ENCODE peak calls at places on chromosomes 16 and 17, in five cellular contexts. L is heart left ventricle, X is endothelial cell, O is HCT116, K is mammary epithelial cell. T is an unnamed sample.

GRCh38 chr17:19948100-19948943 is 29.3 kb downstream of the AKAP10 start:
- DNase-seq in K (no peak), L (no peak), X (peak), O (no peak), T (peak)

GRCh38 chr17:82315703-82316358 is 1.6 kb downstream of the CD7 start:
- DNase-seq in K (no peak), O (no peak), X (no peak), L (no peak), T (no peak)

GRCh38 chr16:74192281-74192680 is 104.3 kb upstream of the PSMD7 start:
- DNase-seq in K (no peak), X (no peak), L (no peak), O (no peak), T (no peak)

GRCh38 chr17:82097187-82097918 is 683 bp downstream of the FASN start:
- DNase-seq in K (peak), L (peak), X (peak), O (no peak), T (peak)

GRCh38 chr17:4715071-4715749 is 4.8 kb downstream of the ARRB2 start:
- DNase-seq in L (no peak), O (no peak), X (no peak), K (no peak), T (no peak)

GRCh38 chr17:73482674-73483293 is 161.5 kb downstream of the SDK2 start:
- DNase-seq in O (no peak), X (no peak), K (no peak), L (no peak), T (no peak)

GRCh38 chr17:80220709-80221215 is 535 bp downstream of the SLC26A11 start:
- DNase-seq in K (no peak), O (no peak), X (peak), L (no peak), T (peak)

GRCh38 chr17:2485543-2485942 is 26.1 kb downstream of the METTL16 start:
- DNase-seq in X (no peak), L (no peak), O (no peak), K (peak), T (no peak)

GRCh38 chr16:86809458-86809955 is 231.2 kb downstream of the FOXL1 start:
- DNase-seq in K (peak), L (no peak), O (no peak), X (no peak), T (no peak)

GRCh38 chr17:34308376-34308775 is 10.9 kb upstream of the CCL8 start:
- DNase-seq in O (no peak), L (no peak), X (no peak), K (no peak), T (no peak)

GRCh38 chr16:75043175-75043937 is 44.5 kb downstream of the ZNRF1 start:
- DNase-seq in K (no peak), X (no peak), L (no peak), O (no peak), T (peak)

GRCh38 chr16:83305092-83305491 is 502.7 kb upstream of the HSBP1 start:
- DNase-seq in X (no peak), K (peak), L (no peak), O (no peak), T (no peak)

GRCh38 chr17:71919181-71919580 is 201.6 kb upstream of the SOX9 start:
- DNase-seq in O (no peak), L (no peak), X (no peak), K (no peak), T (peak)

GRCh38 chr17:64418506-64419339 is 28.1 kb upstream of the PECAM1 start:
- DNase-seq in O (peak), L (no peak), X (no peak), K (peak), T (no peak)

GRCh38 chr16:79613009-79613408 is 12.5 kb upstream of the MAF start:
- DNase-seq in X (no peak), L (no peak), O (no peak), K (peak), T (no peak)

GRCh38 chr17:71325117-71325516 is 795.7 kb upstream of the SOX9 start:
- DNase-seq in O (no peak), K (no peak), X (no peak), L (no peak), T (no peak)

GRCh38 chr17:33299115-33299514 is 6.0 kb upstream of the ASIC2 start:
- DNase-seq in K (no peak), L (no peak), O (no peak), X (no peak), T (no peak)
- TF ChIP-seq CTCF in K (no peak), L (no peak), O (no peak), X (no peak), T (no peak)

GRCh38 chr17:44899074-44899782 is at the start of gene EFTUD2:
- DNase-seq in X (peak), K (peak), L (peak), O (peak), T (peak)

GRCh38 chr17:44900894-44901293 is 1.6 kb upstream of the EFTUD2 start:
- DNase-seq in O (no peak), L (no peak), X (no peak), K (peak), T (peak)

GRCh38 chr17:44902135-44902760 is 3.0 kb upstream of the EFTUD2 start:
- DNase-seq in X (no peak), O (no peak), L (no peak), K (no peak), T (no peak)

GRCh38 chr17:44903012-44903685 is 3.9 kb upstream of the EFTUD2 start:
- DNase-seq in X (no peak), K (no peak), O (no peak), L (no peak), T (no peak)

DNA sequence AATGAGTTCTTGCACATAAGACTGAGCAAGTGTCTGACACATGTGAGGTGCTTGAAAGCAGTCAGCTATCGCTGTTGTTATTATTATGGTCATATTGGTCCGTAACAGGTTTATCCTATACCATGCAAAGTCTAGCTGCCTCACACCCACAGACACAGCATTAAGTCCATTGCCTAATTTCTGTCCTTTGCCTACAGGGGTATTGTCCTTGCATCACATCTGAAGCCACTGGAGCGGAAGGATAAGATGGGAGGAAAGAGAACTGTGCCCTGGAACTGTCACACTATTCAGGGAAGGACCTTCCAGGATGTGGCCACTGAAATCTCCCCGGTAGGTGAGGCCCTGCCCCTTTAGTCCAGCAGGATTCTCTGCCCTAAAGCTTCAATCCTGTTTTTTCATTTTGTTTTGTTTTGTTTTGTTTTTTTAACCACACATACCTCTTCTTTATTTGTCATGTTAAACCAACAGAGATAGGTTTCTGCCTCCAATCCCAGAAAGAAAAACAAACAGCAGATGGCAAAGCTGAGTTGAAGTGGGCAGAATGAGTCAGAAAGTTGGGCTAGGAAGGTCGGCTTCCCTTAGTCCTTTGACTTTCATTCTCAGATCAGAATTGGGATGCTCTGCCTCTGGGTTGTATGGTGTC is 2.2 kb upstream of the EFTUD2 start:
- DNase-seq in X (no peak), K (peak), O (no peak), L (no peak), T (no peak)
- TF ChIP-seq CTCF in X (no peak), K (peak), O (no peak), L (no peak), T (peak)

GRCh38 chr16:67263201-67263600 is 14.4 kb downstream of the SLC9A5 start:
- DNase-seq in K (no peak), X (no peak), O (no peak), L (no peak), T (no peak)

GRCh38 chr16:67257486-67258159 is 8.8 kb downstream of the SLC9A5 start:
- DNase-seq in L (peak), O (no peak), K (no peak), X (no peak), T (no peak)

GRCh38 chr16:67258160-67258835 is 9.5 kb downstream of the SLC9A5 start:
- DNase-seq in K (no peak), L (no peak), X (no peak), O (no peak), T (no peak)

GRCh38 chr16:67259705-67260104 is 10.9 kb downstream of the SLC9A5 start:
- DNase-seq in K (no peak), L (no peak), X (no peak), O (no peak), T (no peak)

GRCh38 chr16:67260426-67261063 is 11.8 kb downstream of the SLC9A5 start:
- DNase-seq in L (no peak), X (no peak), O (no peak), K (peak), T (peak)
- TF ChIP-seq CTCF in L (peak), X (peak), O (peak), K (peak), T (peak)

GRCh38 chr17:77558846-77559626 is 399.5 kb upstream of the TNRC6C start:
- DNase-seq in K (peak), O (no peak), L (no peak), X (no peak), T (no peak)
- TF ChIP-seq CTCF in K (no peak), O (no peak), L (no peak), X (no peak), T (no peak)

GRCh38 chr16:3690991-3691720 is 26.2 kb downstream of the TRAP1 start:
- DNase-seq in O (no peak), K (no peak), X (no peak), L (no peak), T (no peak)
- TF ChIP-seq CTCF in O (no peak), K (no peak), X (no peak), L (no peak), T (no peak)

DNA sequence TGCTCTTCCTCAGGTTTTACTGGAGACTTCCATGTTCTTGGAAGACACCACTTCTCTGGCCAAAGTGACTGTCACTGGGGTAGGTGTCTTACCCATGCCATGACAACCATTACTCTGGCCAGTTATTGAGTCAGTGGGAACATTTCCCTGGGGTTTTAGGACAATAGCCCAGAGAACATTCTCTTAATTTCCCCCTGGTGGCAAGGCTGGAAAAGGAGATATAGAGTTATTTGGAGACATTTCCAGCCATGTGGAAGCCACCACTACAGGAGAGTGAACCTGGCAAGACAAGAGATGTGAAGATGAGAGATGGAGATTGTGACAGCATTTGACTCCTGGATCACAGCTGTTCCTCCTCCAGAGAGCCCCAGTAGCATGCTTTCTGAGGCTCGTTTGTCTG is 106.2 kb downstream of the CDK5R1 start:
- DNase-seq in L (no peak), X (no peak), O (no peak), K (no peak), T (no peak)
- TF ChIP-seq CTCF in L (no peak), X (peak), O (no peak), K (no peak), T (no peak)